ENCODE peak calls at places on chromosomes 5 and 9, in eight cellular contexts. V, B, Q, G, M, A, D and U are unnamed samples.

GRCh38 chr5:135862744-135863143 is 28.3 kb downstream of the SLC25A48 start:
- DNase-seq in V (no peak), B (no peak), Q (no peak), G (no peak), M (no peak), A (no peak), D (no peak), U (no peak)

GRCh38 chr5:145978672-145979071 is 42.3 kb downstream of the SH3RF2 start:
- DNase-seq in V (no peak), B (peak), Q (no peak), G (peak), M (no peak), A (no peak), D (no peak), U (no peak)

GRCh38 chr5:126009566-126009965 is 413.6 kb upstream of the GRAMD2B start:
- DNase-seq in V (no peak), B (no peak), Q (no peak), G (no peak), M (no peak), A (peak), D (no peak), U (no peak)

GRCh38 chr5:150612405-150612804 is 28.1 kb upstream of the SYNPO start:
- DNase-seq in V (no peak), B (no peak), Q (no peak), G (peak), M (no peak), A (no peak), D (no peak), U (no peak)

GRCh38 chr9:116267021-116267420 is 113.4 kb downstream of the PAPPA start:
- DNase-seq in V (no peak), B (no peak), Q (no peak), G (no peak), M (peak), A (no peak), D (peak), U (no peak)

GRCh38 chr9:133261753-133262120 is 13.3 kb downstream of the ABO start:
- DNase-seq in V (no peak), B (no peak), Q (no peak), G (no peak), M (no peak), A (no peak), D (no peak), U (no peak)

GRCh38 chr9:32764139-32764538 is 19.2 kb upstream of the TMEM215 start:
- DNase-seq in V (no peak), B (no peak), Q (no peak), G (no peak), M (no peak), A (no peak), D (no peak), U (no peak)

GRCh38 chr9:137035507-137035834 is 3.6 kb upstream of the FUT7 start:
- DNase-seq in V (no peak), B (no peak), Q (no peak), G (no peak), M (no peak), A (no peak), D (no peak), U (no peak)

GRCh38 chr5:2530609-2531008 is 220.9 kb downstream of the IRX2 start:
- DNase-seq in V (no peak), B (no peak), Q (no peak), G (no peak), M (no peak), A (no peak), D (no peak), U (no peak)

GRCh38 chr9:76586555-76587314 is 127.8 kb downstream of the GCNT1 start:
- DNase-seq in V (peak), B (no peak), Q (no peak), G (no peak), M (no peak), A (peak), D (no peak), U (no peak)

GRCh38 chr9:134126373-134126772 is 9.5 kb upstream of the WDR5 start:
- DNase-seq in V (no peak), B (no peak), Q (no peak), G (no peak), M (no peak), A (no peak), D (no peak), U (no peak)

GRCh38 chr9:97705354-97705950 is 8.3 kb upstream of the XPA start:
- DNase-seq in V (no peak), B (peak), Q (no peak), G (no peak), M (no peak), A (no peak), D (peak), U (no peak)

GRCh38 chr5:118968925-118969375 is 19.4 kb downstream of the DTWD2 start:
- DNase-seq in V (no peak), B (peak), Q (no peak), G (peak), M (peak), A (no peak), D (no peak), U (no peak)

GRCh38 chr5:138653502-138653901 is 78.3 kb upstream of the HSPA9 start:
- DNase-seq in V (no peak), B (peak), Q (no peak), G (no peak), M (no peak), A (peak), D (peak), U (peak)

GRCh38 chr9:110710420-110710819 is 41.8 kb downstream of the MUSK start:
- DNase-seq in V (no peak), B (no peak), Q (no peak), G (no peak), M (no peak), A (no peak), D (no peak), U (no peak)

GRCh38 chr5:132802044-132802684 is 10.9 kb upstream of the SOWAHA start:
- DNase-seq in V (no peak), B (no peak), Q (no peak), G (no peak), M (no peak), A (no peak), D (no peak), U (no peak)

GRCh38 chr9:5895782-5896181 is 5.1 kb downstream of the MLANA start:
- DNase-seq in V (no peak), B (peak), Q (no peak), G (peak), M (no peak), A (no peak), D (no peak), U (peak)

GRCh38 chr9:82512724-82513123 is 524.2 kb downstream of the SPATA31D1 start:
- DNase-seq in V (no peak), B (no peak), Q (no peak), G (no peak), M (no peak), A (no peak), D (no peak), U (no peak)

GRCh38 chr5:69083412-69083811 is 10.4 kb upstream of the SLC30A5 start:
- DNase-seq in V (peak), B (peak), Q (no peak), G (no peak), M (no peak), A (peak), D (peak), U (no peak)

GRCh38 chr9:80496901-80497565 is 925.3 kb downstream of the TLE4 start:
- DNase-seq in V (no peak), B (no peak), Q (no peak), G (no peak), M (no peak), A (no peak), D (no peak), U (no peak)

GRCh38 chr9:93295456-93296076 is 111.6 kb downstream of the WNK2 start:
- DNase-seq in V (no peak), B (peak), Q (no peak), G (no peak), M (peak), A (no peak), D (no peak), U (no peak)

GRCh38 chr5:89204766-89205165 is 321.8 kb upstream of the MEF2C start:
- DNase-seq in V (no peak), B (no peak), Q (no peak), G (no peak), M (peak), A (no peak), D (no peak), U (no peak)

GRCh38 chr5:671459-672328 is 21.5 kb downstream of the TPPP start:
- DNase-seq in V (peak), B (peak), Q (peak), G (peak), M (peak), A (peak), D (peak), U (peak)

GRCh38 chr5:139638090-139638735 is 9.9 kb upstream of the CXXC5 start:
- DNase-seq in V (peak), B (peak), Q (no peak), G (peak), M (peak), A (peak), D (peak), U (peak)

GRCh38 chr5:160357861-160358411 is 12.5 kb downstream of the C1QTNF2 start:
- DNase-seq in V (no peak), B (no peak), Q (no peak), G (peak), M (peak), A (no peak), D (no peak), U (no peak)

GRCh38 chr5:93126634-93127033 is 454.4 kb downstream of the NR2F1-AS1 start:
- DNase-seq in V (no peak), B (peak), Q (no peak), G (no peak), M (no peak), A (no peak), D (peak), U (no peak)

GRCh38 chr9:111399772-111400563 is 69.9 kb upstream of the OR2K2 start:
- DNase-seq in V (peak), B (peak), Q (no peak), G (no peak), M (no peak), A (peak), D (peak), U (no peak)

GRCh38 chr5:179612577-179613459 is 10.7 kb downstream of the HNRNPH1 start:
- DNase-seq in V (no peak), B (no peak), Q (no peak), G (no peak), M (no peak), A (no peak), D (peak), U (no peak)

GRCh38 chr5:32540446-32540845 is 44.9 kb upstream of the SUB1 start:
- DNase-seq in V (no peak), B (no peak), Q (no peak), G (no peak), M (no peak), A (no peak), D (no peak), U (no peak)

GRCh38 chr9:17134396-17134842 is 421 bp upstream of the CNTLN start:
- DNase-seq in V (no peak), B (peak), Q (no peak), G (peak), M (no peak), A (peak), D (no peak), U (no peak)